ENCODE peak calls at places on chromosome 1, in eight cellular contexts. One of them, this sample, is unnamed.
A peak's percentile ranks its signal among the peaks of the same experiment; 100 is the strongest.

GRCh38 chr1:234466945-234467344 is 12.0 kb downstream of the TARBP1 start:
- DNase-seq in lower lobe of right lung: no peak
- DNase-seq in brain microvascular endothelial cell: no peak
- DNase-seq in effector memory CD4-positive, alpha-beta T cell: no peak
- DNase-seq in upper lobe of right lung: no peak
- DNase-seq in transverse colon: no peak
- DNase-seq in GM23338: no peak
- DNase-seq in psoas muscle: no peak
- DNase-seq in this sample: no peak

GRCh38 chr1:34879230-34879629 is 19.7 kb upstream of the SMIM12 start:
- DNase-seq in lower lobe of right lung: no peak
- DNase-seq in brain microvascular endothelial cell: no peak
- DNase-seq in effector memory CD4-positive, alpha-beta T cell: no peak
- DNase-seq in upper lobe of right lung: no peak
- DNase-seq in transverse colon: no peak
- DNase-seq in GM23338: peak; percentile 79
- DNase-seq in psoas muscle: no peak
- DNase-seq in this sample: no peak

GRCh38 chr1:244920911-244921310 is 56.6 kb upstream of the HNRNPU start:
- DNase-seq in lower lobe of right lung: no peak
- DNase-seq in brain microvascular endothelial cell: no peak
- DNase-seq in effector memory CD4-positive, alpha-beta T cell: no peak
- DNase-seq in upper lobe of right lung: no peak
- DNase-seq in transverse colon: no peak
- DNase-seq in GM23338: no peak
- DNase-seq in psoas muscle: peak; percentile 26
- DNase-seq in this sample: no peak

GRCh38 chr1:1293258-1293617 is 13.0 kb downstream of the SCNN1D start:
- DNase-seq in lower lobe of right lung: no peak
- DNase-seq in brain microvascular endothelial cell: no peak
- DNase-seq in effector memory CD4-positive, alpha-beta T cell: no peak
- DNase-seq in upper lobe of right lung: no peak
- DNase-seq in transverse colon: no peak
- DNase-seq in GM23338: no peak
- DNase-seq in psoas muscle: no peak
- DNase-seq in this sample: no peak

GRCh38 chr1:206658264-206658980 is 23.1 kb downstream of the DYRK3 start:
- DNase-seq in lower lobe of right lung: peak; percentile 71
- DNase-seq in brain microvascular endothelial cell: peak; percentile 11
- DNase-seq in effector memory CD4-positive, alpha-beta T cell: peak; percentile 29
- DNase-seq in upper lobe of right lung: peak; percentile 74
- DNase-seq in transverse colon: peak; percentile 43
- DNase-seq in GM23338: peak; percentile 88
- DNase-seq in psoas muscle: peak; percentile 58
- DNase-seq in this sample: no peak

GRCh38 chr1:115462677-115463076 is 124.6 kb upstream of the NGF start:
- DNase-seq in lower lobe of right lung: no peak
- DNase-seq in brain microvascular endothelial cell: no peak
- DNase-seq in effector memory CD4-positive, alpha-beta T cell: no peak
- DNase-seq in upper lobe of right lung: no peak
- DNase-seq in transverse colon: no peak
- DNase-seq in GM23338: no peak
- DNase-seq in psoas muscle: no peak
- DNase-seq in this sample: no peak

GRCh38 chr1:182317489-182318180 is 74.0 kb downstream of the GLUL start:
- DNase-seq in lower lobe of right lung: no peak
- DNase-seq in brain microvascular endothelial cell: no peak
- DNase-seq in effector memory CD4-positive, alpha-beta T cell: no peak
- DNase-seq in upper lobe of right lung: no peak
- DNase-seq in transverse colon: peak; percentile 13
- DNase-seq in GM23338: no peak
- DNase-seq in psoas muscle: no peak
- DNase-seq in this sample: no peak

GRCh38 chr1:18789246-18789645 is 70.2 kb downstream of the TAS1R2 start:
- DNase-seq in lower lobe of right lung: no peak
- DNase-seq in brain microvascular endothelial cell: no peak
- DNase-seq in effector memory CD4-positive, alpha-beta T cell: no peak
- DNase-seq in upper lobe of right lung: no peak
- DNase-seq in transverse colon: no peak
- DNase-seq in GM23338: no peak
- DNase-seq in psoas muscle: no peak
- DNase-seq in this sample: no peak

GRCh38 chr1:231515748-231516147 is 12.7 kb upstream of the TSNAX start:
- DNase-seq in lower lobe of right lung: no peak
- DNase-seq in brain microvascular endothelial cell: no peak
- DNase-seq in effector memory CD4-positive, alpha-beta T cell: no peak
- DNase-seq in upper lobe of right lung: no peak
- DNase-seq in transverse colon: no peak
- DNase-seq in GM23338: no peak
- DNase-seq in psoas muscle: no peak
- DNase-seq in this sample: no peak

GRCh38 chr1:209590405-209590804 is 6.9 kb downstream of the CAMK1G start:
- DNase-seq in lower lobe of right lung: no peak
- DNase-seq in brain microvascular endothelial cell: peak; percentile 36
- DNase-seq in effector memory CD4-positive, alpha-beta T cell: no peak
- DNase-seq in upper lobe of right lung: no peak
- DNase-seq in transverse colon: no peak
- DNase-seq in GM23338: peak; percentile 72
- DNase-seq in psoas muscle: no peak
- DNase-seq in this sample: peak; percentile 17

GRCh38 chr1:53145942-53146708 is 3.7 kb upstream of the SLC1A7 start:
- DNase-seq in lower lobe of right lung: peak; percentile 61
- DNase-seq in brain microvascular endothelial cell: peak; percentile 99
- DNase-seq in effector memory CD4-positive, alpha-beta T cell: no peak
- DNase-seq in upper lobe of right lung: peak; percentile 75
- DNase-seq in transverse colon: peak; percentile 49
- DNase-seq in GM23338: no peak
- DNase-seq in psoas muscle: peak; percentile 77
- DNase-seq in this sample: no peak

GRCh38 chr1:204524986-204525385 is 8.8 kb downstream of the MDM4 start:
- DNase-seq in lower lobe of right lung: no peak
- DNase-seq in brain microvascular endothelial cell: no peak
- DNase-seq in effector memory CD4-positive, alpha-beta T cell: no peak
- DNase-seq in upper lobe of right lung: no peak
- DNase-seq in transverse colon: no peak
- DNase-seq in GM23338: no peak
- DNase-seq in psoas muscle: no peak
- DNase-seq in this sample: no peak

GRCh38 chr1:51516639-51517158 is 2.4 kb downstream of the EPS15 start:
- DNase-seq in lower lobe of right lung: no peak
- DNase-seq in brain microvascular endothelial cell: peak; percentile 35
- DNase-seq in effector memory CD4-positive, alpha-beta T cell: no peak
- DNase-seq in upper lobe of right lung: no peak
- DNase-seq in transverse colon: no peak
- DNase-seq in GM23338: no peak
- DNase-seq in psoas muscle: no peak
- DNase-seq in this sample: no peak

GRCh38 chr1:47684964-47685762 is 247.3 kb downstream of the FOXD2 start:
- DNase-seq in lower lobe of right lung: no peak
- DNase-seq in brain microvascular endothelial cell: peak; percentile 16
- DNase-seq in effector memory CD4-positive, alpha-beta T cell: no peak
- DNase-seq in upper lobe of right lung: peak; percentile 11
- DNase-seq in transverse colon: no peak
- DNase-seq in GM23338: no peak
- DNase-seq in psoas muscle: no peak
- DNase-seq in this sample: no peak

GRCh38 chr1:71650126-71650525 is 569.3 kb upstream of the ZRANB2 start:
- DNase-seq in lower lobe of right lung: no peak
- DNase-seq in brain microvascular endothelial cell: no peak
- DNase-seq in effector memory CD4-positive, alpha-beta T cell: no peak
- DNase-seq in upper lobe of right lung: no peak
- DNase-seq in transverse colon: no peak
- DNase-seq in GM23338: no peak
- DNase-seq in psoas muscle: no peak
- DNase-seq in this sample: no peak

GRCh38 chr1:246483204-246483933 is 23.7 kb downstream of the SMYD3 start:
- DNase-seq in lower lobe of right lung: no peak
- DNase-seq in brain microvascular endothelial cell: no peak
- DNase-seq in effector memory CD4-positive, alpha-beta T cell: no peak
- DNase-seq in upper lobe of right lung: no peak
- DNase-seq in transverse colon: no peak
- DNase-seq in GM23338: no peak
- DNase-seq in psoas muscle: no peak
- DNase-seq in this sample: no peak

GRCh38 chr1:110480356-110481096 is 29.6 kb downstream of the PROK1 start:
- DNase-seq in lower lobe of right lung: no peak
- DNase-seq in brain microvascular endothelial cell: no peak
- DNase-seq in effector memory CD4-positive, alpha-beta T cell: no peak
- DNase-seq in upper lobe of right lung: no peak
- DNase-seq in transverse colon: no peak
- DNase-seq in GM23338: no peak
- DNase-seq in psoas muscle: no peak
- DNase-seq in this sample: no peak

DNA sequence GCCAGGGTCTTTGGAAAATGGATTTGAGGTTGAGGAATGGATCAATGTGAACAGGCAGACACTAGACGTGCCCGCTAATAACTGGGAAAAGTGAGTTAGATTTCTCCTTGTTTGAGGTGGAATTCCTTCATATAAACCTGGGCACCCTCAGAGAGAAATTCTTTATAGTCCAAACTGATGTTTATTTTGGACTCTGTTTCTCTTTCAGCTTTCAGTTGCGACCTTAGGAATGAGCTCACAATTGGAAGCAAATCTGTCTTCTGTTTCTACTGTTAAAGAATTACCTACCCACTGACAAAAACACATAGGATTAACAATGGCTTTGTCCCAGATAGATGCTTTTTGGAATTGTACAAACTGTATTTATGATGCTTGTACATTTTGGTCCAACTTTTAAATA is 123.2 kb downstream of the LYPLAL1 start:
- DNase-seq in lower lobe of right lung: no peak
- DNase-seq in brain microvascular endothelial cell: no peak
- DNase-seq in effector memory CD4-positive, alpha-beta T cell: no peak
- DNase-seq in upper lobe of right lung: no peak
- DNase-seq in transverse colon: no peak
- DNase-seq in GM23338: no peak
- DNase-seq in psoas muscle: no peak
- DNase-seq in this sample: no peak
- H3K27ac ChIP-seq in lower lobe of right lung: no peak overlapping the region
- H3K27ac ChIP-seq in brain microvascular endothelial cell: no peak overlapping the region
- H3K27ac ChIP-seq in effector memory CD4-positive, alpha-beta T cell: no peak overlapping the region
- H3K27ac ChIP-seq in upper lobe of right lung: no peak overlapping the region
- H3K27ac ChIP-seq in transverse colon: peak overlapping the region; percentile 35
- H3K27ac ChIP-seq in GM23338: no peak overlapping the region
- H3K27ac ChIP-seq in psoas muscle: no peak overlapping the region
- H3K27ac ChIP-seq in this sample: no peak overlapping the region

GRCh38 chr1:150234647-150235435 is 1.1 kb downstream of the ANP32E start:
- DNase-seq in lower lobe of right lung: peak; percentile 89
- DNase-seq in brain microvascular endothelial cell: peak; percentile 70
- DNase-seq in effector memory CD4-positive, alpha-beta T cell: peak; percentile 88
- DNase-seq in upper lobe of right lung: peak; percentile 92
- DNase-seq in transverse colon: peak; percentile 87
- DNase-seq in GM23338: peak; percentile 92
- DNase-seq in psoas muscle: peak; percentile 84
- DNase-seq in this sample: peak; percentile 32

GRCh38 chr1:150234309-150234646 is 1.6 kb downstream of the ANP32E start:
- DNase-seq in lower lobe of right lung: no peak
- DNase-seq in brain microvascular endothelial cell: no peak
- DNase-seq in effector memory CD4-positive, alpha-beta T cell: no peak
- DNase-seq in upper lobe of right lung: no peak
- DNase-seq in transverse colon: no peak
- DNase-seq in GM23338: no peak
- DNase-seq in psoas muscle: no peak
- DNase-seq in this sample: no peak

GRCh38 chr1:150235852-150236613 is at the start of gene ANP32E:
- DNase-seq in lower lobe of right lung: peak; percentile 95
- DNase-seq in brain microvascular endothelial cell: peak; percentile 100
- DNase-seq in effector memory CD4-positive, alpha-beta T cell: peak; percentile 90
- DNase-seq in upper lobe of right lung: peak; percentile 95
- DNase-seq in transverse colon: peak; percentile 96
- DNase-seq in GM23338: peak; percentile 99
- DNase-seq in psoas muscle: peak; percentile 93
- DNase-seq in this sample: peak; percentile 90

GRCh38 chr1:150235436-150235851 is 468 bp downstream of the ANP32E start:
- DNase-seq in lower lobe of right lung: no peak
- DNase-seq in brain microvascular endothelial cell: no peak
- DNase-seq in effector memory CD4-positive, alpha-beta T cell: no peak
- DNase-seq in upper lobe of right lung: no peak
- DNase-seq in transverse colon: peak; percentile 22
- DNase-seq in GM23338: no peak
- DNase-seq in psoas muscle: no peak
- DNase-seq in this sample: no peak

GRCh38 chr1:150233359-150234308 is 2.3 kb downstream of the ANP32E start:
- DNase-seq in lower lobe of right lung: no peak
- DNase-seq in brain microvascular endothelial cell: no peak
- DNase-seq in effector memory CD4-positive, alpha-beta T cell: no peak
- DNase-seq in upper lobe of right lung: peak; percentile 72
- DNase-seq in transverse colon: no peak
- DNase-seq in GM23338: no peak
- DNase-seq in psoas muscle: peak; percentile 34
- DNase-seq in this sample: no peak
- H3K27ac ChIP-seq in lower lobe of right lung: peak overlapping the region; percentile 96
- H3K27ac ChIP-seq in brain microvascular endothelial cell: peak overlapping the region; percentile 57
- H3K27ac ChIP-seq in effector memory CD4-positive, alpha-beta T cell: peak overlapping the region; percentile 95
- H3K27ac ChIP-seq in upper lobe of right lung: peak overlapping the region; percentile 97
- H3K27ac ChIP-seq in transverse colon: peak overlapping the region; percentile 99
- H3K27ac ChIP-seq in GM23338: peak overlapping the region; percentile 76
- H3K27ac ChIP-seq in psoas muscle: peak overlapping the region; percentile 98
- H3K27ac ChIP-seq in this sample: peak overlapping the region; percentile 88

GRCh38 chr1:156624814-156625435 is 5.7 kb downstream of the HAPLN2 start:
- DNase-seq in lower lobe of right lung: no peak
- DNase-seq in brain microvascular endothelial cell: no peak
- DNase-seq in effector memory CD4-positive, alpha-beta T cell: no peak
- DNase-seq in upper lobe of right lung: peak; percentile 58
- DNase-seq in transverse colon: no peak
- DNase-seq in GM23338: peak; percentile 56
- DNase-seq in psoas muscle: no peak
- DNase-seq in this sample: no peak
- H3K27ac ChIP-seq in lower lobe of right lung: no peak overlapping the region
- H3K27ac ChIP-seq in brain microvascular endothelial cell: no peak overlapping the region
- H3K27ac ChIP-seq in effector memory CD4-positive, alpha-beta T cell: no peak overlapping the region
- H3K27ac ChIP-seq in upper lobe of right lung: peak overlapping the region; percentile 42
- H3K27ac ChIP-seq in transverse colon: no peak overlapping the region
- H3K27ac ChIP-seq in GM23338: no peak overlapping the region
- H3K27ac ChIP-seq in psoas muscle: no peak overlapping the region
- H3K27ac ChIP-seq in this sample: peak overlapping the region; percentile 82

GRCh38 chr1:160666079-160666442 is 19.2 kb upstream of the SLAMF1 start:
- DNase-seq in lower lobe of right lung: no peak
- DNase-seq in brain microvascular endothelial cell: no peak
- DNase-seq in effector memory CD4-positive, alpha-beta T cell: no peak
- DNase-seq in upper lobe of right lung: no peak
- DNase-seq in transverse colon: no peak
- DNase-seq in GM23338: no peak
- DNase-seq in psoas muscle: no peak
- DNase-seq in this sample: no peak

GRCh38 chr1:160664573-160665051 is 17.8 kb upstream of the SLAMF1 start:
- DNase-seq in lower lobe of right lung: no peak
- DNase-seq in brain microvascular endothelial cell: no peak
- DNase-seq in effector memory CD4-positive, alpha-beta T cell: no peak
- DNase-seq in upper lobe of right lung: no peak
- DNase-seq in transverse colon: peak; percentile 33
- DNase-seq in GM23338: no peak
- DNase-seq in psoas muscle: no peak
- DNase-seq in this sample: no peak

GRCh38 chr1:160667896-160668295 is 21.1 kb upstream of the SLAMF1 start:
- DNase-seq in lower lobe of right lung: no peak
- DNase-seq in brain microvascular endothelial cell: no peak
- DNase-seq in effector memory CD4-positive, alpha-beta T cell: no peak
- DNase-seq in upper lobe of right lung: no peak
- DNase-seq in transverse colon: no peak
- DNase-seq in GM23338: no peak
- DNase-seq in psoas muscle: no peak
- DNase-seq in this sample: no peak

GRCh38 chr1:160662888-160663287 is 16.0 kb upstream of the SLAMF1 start:
- DNase-seq in lower lobe of right lung: no peak
- DNase-seq in brain microvascular endothelial cell: no peak
- DNase-seq in effector memory CD4-positive, alpha-beta T cell: no peak
- DNase-seq in upper lobe of right lung: no peak
- DNase-seq in transverse colon: no peak
- DNase-seq in GM23338: no peak
- DNase-seq in psoas muscle: no peak
- DNase-seq in this sample: no peak

GRCh38 chr1:160665330-160666078 is 18.7 kb upstream of the SLAMF1 start:
- DNase-seq in lower lobe of right lung: peak; percentile 84
- DNase-seq in brain microvascular endothelial cell: no peak
- DNase-seq in effector memory CD4-positive, alpha-beta T cell: no peak
- DNase-seq in upper lobe of right lung: peak; percentile 86
- DNase-seq in transverse colon: peak; percentile 58
- DNase-seq in GM23338: peak; percentile 6
- DNase-seq in psoas muscle: peak; percentile 40
- DNase-seq in this sample: no peak
- H3K27ac ChIP-seq in lower lobe of right lung: peak overlapping the region; percentile 76
- H3K27ac ChIP-seq in brain microvascular endothelial cell: no peak overlapping the region
- H3K27ac ChIP-seq in effector memory CD4-positive, alpha-beta T cell: peak overlapping the region; percentile 64
- H3K27ac ChIP-seq in upper lobe of right lung: peak overlapping the region; percentile 78
- H3K27ac ChIP-seq in transverse colon: peak overlapping the region; percentile 65
- H3K27ac ChIP-seq in GM23338: peak overlapping the region; percentile 61
- H3K27ac ChIP-seq in psoas muscle: peak overlapping the region; percentile 50
- H3K27ac ChIP-seq in this sample: peak overlapping the region; percentile 29